ENCODE peak calls at places on chromosomes 11 and 22, in nine cellular contexts. One of them, this sample, is unnamed.

GRCh38 chr11:46210133-46210636 is 67.3 kb upstream of the CREB3L1 start:
- DNase-seq in renal cortical epithelial cell: peak
- DNase-seq in keratinocyte: no peak
- DNase-seq in cardiac muscle cell: peak
- DNase-seq in HEK293T: no peak
- DNase-seq in endothelial cell: no peak
- DNase-seq in SK-N-DZ: no peak
- DNase-seq in DMS79 treated with DMSO at 0.1 percent for 48 hours: no peak
- DNase-seq in H4: peak
- DNase-seq in this sample: no peak

GRCh38 chr22:28075260-28075981 is 156.4 kb upstream of the PITPNB start:
- DNase-seq in HEK293T: no peak
- DNase-seq in DMS79 treated with DMSO at 0.1 percent for 48 hours: no peak
- DNase-seq in renal cortical epithelial cell: peak
- DNase-seq in H4: peak
- DNase-seq in SK-N-DZ: no peak
- DNase-seq in keratinocyte: no peak
- DNase-seq in cardiac muscle cell: peak
- DNase-seq in endothelial cell: no peak
- DNase-seq in this sample: no peak

GRCh38 chr11:70063121-70063520 is 15.0 kb upstream of the ANO1 start:
- DNase-seq in keratinocyte: no peak
- DNase-seq in H4: no peak
- DNase-seq in DMS79 treated with DMSO at 0.1 percent for 48 hours: no peak
- DNase-seq in endothelial cell: no peak
- DNase-seq in cardiac muscle cell: no peak
- DNase-seq in renal cortical epithelial cell: no peak
- DNase-seq in HEK293T: no peak
- DNase-seq in SK-N-DZ: no peak
- DNase-seq in this sample: no peak

GRCh38 chr22:17804331-17805080 is 30.2 kb upstream of the BID start:
- DNase-seq in keratinocyte: no peak
- DNase-seq in cardiac muscle cell: no peak
- DNase-seq in H4: no peak
- DNase-seq in renal cortical epithelial cell: no peak
- DNase-seq in HEK293T: no peak
- DNase-seq in DMS79 treated with DMSO at 0.1 percent for 48 hours: no peak
- DNase-seq in SK-N-DZ: no peak
- DNase-seq in endothelial cell: no peak
- DNase-seq in this sample: no peak

GRCh38 chr11:68666854-68667253 is 17.5 kb upstream of the GAL start:
- DNase-seq in renal cortical epithelial cell: no peak
- DNase-seq in H4: no peak
- DNase-seq in keratinocyte: no peak
- DNase-seq in DMS79 treated with DMSO at 0.1 percent for 48 hours: no peak
- DNase-seq in cardiac muscle cell: no peak
- DNase-seq in endothelial cell: no peak
- DNase-seq in SK-N-DZ: no peak
- DNase-seq in HEK293T: no peak
- DNase-seq in this sample: no peak

GRCh38 chr22:26702906-26703830 is 45.8 kb downstream of the MIAT start:
- DNase-seq in HEK293T: no peak
- DNase-seq in SK-N-DZ: no peak
- DNase-seq in DMS79 treated with DMSO at 0.1 percent for 48 hours: no peak
- DNase-seq in keratinocyte: no peak
- DNase-seq in endothelial cell: no peak
- DNase-seq in renal cortical epithelial cell: no peak
- DNase-seq in H4: no peak
- DNase-seq in cardiac muscle cell: no peak
- DNase-seq in this sample: no peak

GRCh38 chr11:126929186-126930085 is 71.1 kb downstream of the KIRREL3 start:
- DNase-seq in cardiac muscle cell: peak
- DNase-seq in H4: no peak
- DNase-seq in DMS79 treated with DMSO at 0.1 percent for 48 hours: peak
- DNase-seq in endothelial cell: no peak
- DNase-seq in renal cortical epithelial cell: peak
- DNase-seq in SK-N-DZ: no peak
- DNase-seq in keratinocyte: no peak
- DNase-seq in HEK293T: no peak
- DNase-seq in this sample: no peak

GRCh38 chr22:46626911-46627805 is 7.0 kb downstream of the GRAMD4 start:
- DNase-seq in keratinocyte: peak
- DNase-seq in renal cortical epithelial cell: no peak
- DNase-seq in HEK293T: no peak
- DNase-seq in H4: no peak
- DNase-seq in DMS79 treated with DMSO at 0.1 percent for 48 hours: no peak
- DNase-seq in endothelial cell: no peak
- DNase-seq in SK-N-DZ: no peak
- DNase-seq in cardiac muscle cell: no peak
- DNase-seq in this sample: no peak

GRCh38 chr11:59221438-59221837 is 8.7 kb upstream of the MPEG1 start:
- DNase-seq in endothelial cell: no peak
- DNase-seq in SK-N-DZ: no peak
- DNase-seq in H4: no peak
- DNase-seq in keratinocyte: no peak
- DNase-seq in cardiac muscle cell: peak
- DNase-seq in DMS79 treated with DMSO at 0.1 percent for 48 hours: no peak
- DNase-seq in HEK293T: no peak
- DNase-seq in renal cortical epithelial cell: no peak
- DNase-seq in this sample: no peak

This sample was measured in SW 1271.